ENCODE peak calls at places on chromosomes 7 and 10, in five cellular contexts. One of them, this sample, is unnamed.
A peak's percentile ranks its signal among the peaks of the same experiment; 100 is the strongest.

GRCh38 chr7:84363741-84364140 is 169.2 kb upstream of the SEMA3A start:
- DNase-seq in naive thymus-derived CD4-positive, alpha-beta T cell: no peak
- DNase-seq in brain microvascular endothelial cell: no peak
- DNase-seq in fibroblast of lung: no peak
- DNase-seq in CD4-positive, alpha-beta T cell: no peak
- DNase-seq in this sample: no peak

GRCh38 chr7:35555386-35555785 is 139.5 kb downstream of the HERPUD2 start:
- DNase-seq in naive thymus-derived CD4-positive, alpha-beta T cell: no peak
- DNase-seq in brain microvascular endothelial cell: no peak
- DNase-seq in CD4-positive, alpha-beta T cell: no peak
- DNase-seq in fibroblast of lung: no peak
- DNase-seq in this sample: no peak

GRCh38 chr7:158816271-158816670 is 13.0 kb downstream of the ESYT2 start:
- DNase-seq in fibroblast of lung: no peak
- DNase-seq in naive thymus-derived CD4-positive, alpha-beta T cell: no peak
- DNase-seq in brain microvascular endothelial cell: no peak
- DNase-seq in CD4-positive, alpha-beta T cell: no peak
- DNase-seq in this sample: peak; percentile 44

GRCh38 chr10:103542764-103543616 is 49.5 kb downstream of the NEURL1 start:
- DNase-seq in brain microvascular endothelial cell: peak; percentile 12
- DNase-seq in fibroblast of lung: peak; percentile 33
- DNase-seq in CD4-positive, alpha-beta T cell: peak; percentile 23
- DNase-seq in naive thymus-derived CD4-positive, alpha-beta T cell: peak; percentile 43
- DNase-seq in this sample: peak; percentile 51

GRCh38 chr7:128236924-128237586 is 4.0 kb upstream of the LEP start:
- DNase-seq in CD4-positive, alpha-beta T cell: no peak
- DNase-seq in brain microvascular endothelial cell: peak; percentile 84
- DNase-seq in fibroblast of lung: peak; percentile 82
- DNase-seq in naive thymus-derived CD4-positive, alpha-beta T cell: peak; percentile 16
- DNase-seq in this sample: peak; percentile 94

GRCh38 chr10:81876253-81876731 is 1.3 kb downstream of the NRG3 start:
- DNase-seq in naive thymus-derived CD4-positive, alpha-beta T cell: no peak
- DNase-seq in brain microvascular endothelial cell: no peak
- DNase-seq in fibroblast of lung: no peak
- DNase-seq in CD4-positive, alpha-beta T cell: no peak
- DNase-seq in this sample: no peak

GRCh38 chr7:117645456-117646181 is 165.8 kb downstream of the CFTR start:
- DNase-seq in fibroblast of lung: peak; percentile 90
- DNase-seq in CD4-positive, alpha-beta T cell: no peak
- DNase-seq in naive thymus-derived CD4-positive, alpha-beta T cell: no peak
- DNase-seq in brain microvascular endothelial cell: peak; percentile 45
- DNase-seq in this sample: peak; percentile 51

GRCh38 chr7:33722383-33723096 is 182.8 kb upstream of the BMPER start:
- DNase-seq in brain microvascular endothelial cell: peak; percentile 68
- DNase-seq in naive thymus-derived CD4-positive, alpha-beta T cell: no peak
- DNase-seq in fibroblast of lung: peak; percentile 73
- DNase-seq in CD4-positive, alpha-beta T cell: no peak
- DNase-seq in this sample: peak; percentile 96

GRCh38 chr10:48598243-48598935 is 6.5 kb downstream of the ARHGAP22 start:
- DNase-seq in naive thymus-derived CD4-positive, alpha-beta T cell: no peak
- DNase-seq in CD4-positive, alpha-beta T cell: no peak
- DNase-seq in brain microvascular endothelial cell: no peak
- DNase-seq in fibroblast of lung: no peak
- DNase-seq in this sample: no peak

DNA sequence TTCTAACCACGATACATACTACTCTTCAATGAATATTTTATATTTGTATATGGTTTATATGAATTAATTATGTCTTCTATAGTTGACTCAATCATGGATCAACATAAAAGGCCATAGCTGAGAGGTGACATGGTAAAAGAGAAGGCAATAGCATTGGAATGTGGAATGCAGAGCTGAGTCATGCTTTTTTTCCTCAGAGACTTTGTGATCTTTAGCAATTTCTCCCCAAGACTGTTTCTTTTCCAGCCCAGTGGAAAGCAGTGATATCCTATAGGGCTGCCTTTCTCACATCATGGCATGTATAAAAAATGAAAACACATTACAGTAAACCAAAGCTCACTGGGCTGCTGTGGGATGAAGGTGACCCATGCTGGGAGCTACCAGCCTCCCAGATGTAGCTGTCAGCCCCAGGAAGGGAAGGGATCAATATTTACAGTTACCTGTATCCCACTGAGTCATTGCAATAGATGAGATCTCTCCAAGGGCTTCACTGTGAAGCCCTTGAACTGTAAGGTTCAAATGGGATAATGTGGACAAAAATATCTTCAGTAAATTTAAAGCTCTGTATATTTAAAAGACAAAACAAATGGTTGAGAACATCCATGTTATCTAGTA is 30.2 kb downstream of the SLC39A12 start:
- DNase-seq in naive thymus-derived CD4-positive, alpha-beta T cell: no peak
- DNase-seq in brain microvascular endothelial cell: peak; percentile 86
- DNase-seq in CD4-positive, alpha-beta T cell: no peak
- DNase-seq in fibroblast of lung: peak; percentile 91
- DNase-seq in this sample: peak; percentile 84
- H3K27ac ChIP-seq in naive thymus-derived CD4-positive, alpha-beta T cell: no peak overlapping the region
- H3K27ac ChIP-seq in brain microvascular endothelial cell: peak overlapping the region; percentile 69
- H3K27ac ChIP-seq in CD4-positive, alpha-beta T cell: no peak overlapping the region
- H3K27ac ChIP-seq in fibroblast of lung: peak overlapping the region; percentile 53
- H3K27ac ChIP-seq in this sample: peak overlapping the region; percentile 69

DNA sequence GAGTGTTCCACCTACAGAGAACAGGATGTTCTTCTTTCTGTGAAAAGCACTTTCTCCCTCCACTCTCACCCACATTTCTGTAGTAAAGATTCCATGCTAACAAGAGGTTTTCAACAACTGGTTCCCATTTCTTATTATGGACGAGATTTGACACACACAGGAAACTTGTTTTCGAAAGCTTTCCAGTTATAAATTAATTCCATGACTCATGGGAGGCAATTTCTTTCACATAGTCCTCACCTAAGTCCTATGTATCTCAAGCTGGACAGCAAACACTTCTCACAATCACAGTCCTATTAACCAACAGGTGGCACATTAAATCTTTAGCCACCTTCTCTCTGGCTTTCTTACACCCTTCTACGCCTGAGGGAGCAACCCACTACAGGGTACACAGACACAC is 24.5 kb downstream of the RAPGEF5 start:
- DNase-seq in fibroblast of lung: no peak
- DNase-seq in naive thymus-derived CD4-positive, alpha-beta T cell: no peak
- DNase-seq in CD4-positive, alpha-beta T cell: no peak
- DNase-seq in brain microvascular endothelial cell: no peak
- DNase-seq in this sample: no peak
- H3K27ac ChIP-seq in fibroblast of lung: no peak overlapping the region
- H3K27ac ChIP-seq in naive thymus-derived CD4-positive, alpha-beta T cell: no peak overlapping the region
- H3K27ac ChIP-seq in CD4-positive, alpha-beta T cell: no peak overlapping the region
- H3K27ac ChIP-seq in brain microvascular endothelial cell: no peak overlapping the region
- H3K27ac ChIP-seq in this sample: no peak overlapping the region

DNA sequence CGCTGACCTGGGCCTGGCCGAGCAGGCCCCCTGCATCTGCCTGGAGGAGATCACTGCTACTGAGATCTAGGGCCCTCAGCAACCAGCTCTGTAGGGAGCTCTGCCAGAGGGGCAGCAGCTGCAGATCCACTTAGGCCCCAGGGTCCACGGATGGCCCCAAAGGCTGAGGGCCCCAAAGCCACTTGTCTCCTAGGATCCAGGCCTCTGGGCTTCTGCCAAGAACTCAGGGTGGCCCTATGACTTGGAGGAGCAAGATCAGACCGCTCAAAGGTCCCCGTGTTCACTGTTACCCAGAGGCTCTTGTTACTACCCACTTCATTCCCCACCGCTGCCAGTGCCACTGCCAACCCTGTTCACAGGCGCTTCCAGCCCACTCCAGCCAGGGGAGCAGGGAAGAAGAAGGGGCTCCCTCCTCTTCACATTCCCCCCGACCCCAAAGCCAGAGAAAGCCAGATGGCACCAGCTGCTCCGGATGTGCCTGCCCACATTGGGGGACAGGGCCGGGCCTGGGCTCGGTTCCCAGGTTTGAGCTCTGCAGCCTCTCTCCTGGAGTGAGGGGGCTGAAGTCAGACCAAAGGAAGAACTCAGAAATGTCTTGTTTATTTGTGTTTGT is 7.6 kb downstream of the LZTS2 start:
- DNase-seq in naive thymus-derived CD4-positive, alpha-beta T cell: no peak
- DNase-seq in fibroblast of lung: no peak
- DNase-seq in CD4-positive, alpha-beta T cell: no peak
- DNase-seq in brain microvascular endothelial cell: no peak
- DNase-seq in this sample: no peak
- H3K27ac ChIP-seq in naive thymus-derived CD4-positive, alpha-beta T cell: no peak overlapping the region
- H3K27ac ChIP-seq in fibroblast of lung: peak overlapping the region; percentile 2
- H3K27ac ChIP-seq in CD4-positive, alpha-beta T cell: no peak overlapping the region
- H3K27ac ChIP-seq in brain microvascular endothelial cell: no peak overlapping the region
- H3K27ac ChIP-seq in this sample: no peak overlapping the region

GRCh38 chr7:69738396-69738889 is 140.2 kb downstream of the AUTS2 start:
- DNase-seq in brain microvascular endothelial cell: no peak
- DNase-seq in naive thymus-derived CD4-positive, alpha-beta T cell: no peak
- DNase-seq in fibroblast of lung: peak; percentile 74
- DNase-seq in CD4-positive, alpha-beta T cell: no peak
- DNase-seq in this sample: peak; percentile 1
- H3K27ac ChIP-seq in brain microvascular endothelial cell: no peak overlapping the region
- H3K27ac ChIP-seq in naive thymus-derived CD4-positive, alpha-beta T cell: no peak overlapping the region
- H3K27ac ChIP-seq in fibroblast of lung: no peak overlapping the region
- H3K27ac ChIP-seq in CD4-positive, alpha-beta T cell: no peak overlapping the region
- H3K27ac ChIP-seq in this sample: peak overlapping the region; percentile 30